ENCODE peak calls at places on chromosomes 1 and 21, in seven cellular contexts. H is right lobe of liver, E is tibial nerve, J is lower leg skin, S is breast epithelium, Z is body of pancreas, C is IMR-90. L is an unnamed sample.

GRCh38 chr21:32335601-32336575 is 37.2 kb downstream of the MRAP start:
- DNase-seq in C (peak), E (no peak), H (no peak), J (peak), S (no peak), Z (peak), L (no peak)

GRCh38 chr21:28770867-28771661 is 221.6 kb downstream of the LTN1 start:
- DNase-seq in Z (no peak), C (peak), J (no peak), E (no peak), H (no peak), S (no peak), L (no peak)

GRCh38 chr1:101200513-101200912 is 36.3 kb upstream of the S1PR1 start:
- DNase-seq in H (no peak), S (no peak), Z (no peak), J (no peak), C (peak), E (no peak), L (no peak)

GRCh38 chr1:43822040-43822439 is 111.6 kb upstream of the ARTN start:
- DNase-seq in S (no peak), H (no peak), E (peak), J (no peak), C (peak), Z (no peak), L (no peak)

GRCh38 chr1:65151641-65152040 is 3.6 kb downstream of the AK4 start:
- DNase-seq in C (no peak), H (no peak), J (no peak), S (no peak), Z (no peak), E (no peak), L (no peak)

GRCh38 chr1:229035054-229035747 is 235.7 kb upstream of the RAB4A start:
- DNase-seq in H (no peak), Z (no peak), S (no peak), J (no peak), C (no peak), E (no peak), L (no peak)

GRCh38 chr1:163162281-163162937 is 40.3 kb downstream of the RGS5 start:
- DNase-seq in C (peak), E (no peak), J (no peak), S (no peak), Z (no peak), H (no peak), L (no peak)

GRCh38 chr21:39612233-39613028 is at the start of gene B3GALT5:
- DNase-seq in S (no peak), H (no peak), C (no peak), Z (peak), E (no peak), J (no peak), L (no peak)

GRCh38 chr1:84208935-84209334 is 64.9 kb downstream of the PRKACB start:
- DNase-seq in S (no peak), Z (no peak), H (no peak), C (no peak), E (no peak), J (no peak), L (no peak)

GRCh38 chr1:7528386-7529031 is 242.6 kb upstream of the VAMP3 start:
- DNase-seq in J (no peak), E (no peak), S (no peak), H (no peak), C (peak), Z (no peak), L (no peak)

GRCh38 chr1:199335496-199335895 is 692.0 kb upstream of the NR5A2 start:
- DNase-seq in J (no peak), S (no peak), C (peak), Z (no peak), H (no peak), E (no peak), L (no peak)

GRCh38 chr1:46539968-46540367 is 11.5 kb downstream of the KNCN start:
- DNase-seq in S (no peak), J (no peak), E (no peak), C (peak), Z (no peak), H (no peak), L (no peak)

GRCh38 chr21:32499249-32500055 is 85.9 kb downstream of the TCP10L start:
- DNase-seq in C (peak), Z (no peak), H (no peak), J (peak), E (no peak), S (no peak), L (no peak)

GRCh38 chr1:223731076-223731770 is 18.9 kb downstream of the CAPN2 start:
- DNase-seq in E (peak), J (no peak), Z (peak), C (peak), H (no peak), S (peak), L (no peak)

GRCh38 chr21:45211661-45212060 is 76.0 kb downstream of the POFUT2 start:
- DNase-seq in E (no peak), S (no peak), Z (no peak), C (no peak), H (no peak), J (no peak), L (no peak)

GRCh38 chr1:6832789-6833188 is 47.5 kb downstream of the CAMTA1 start:
- DNase-seq in H (no peak), Z (no peak), S (no peak), E (no peak), C (no peak), J (no peak), L (no peak)

GRCh38 chr1:117009132-117009531 is 7.6 kb downstream of the CD101 start:
- DNase-seq in C (no peak), S (no peak), H (no peak), E (no peak), J (no peak), Z (no peak), L (no peak)

GRCh38 chr1:99662581-99663208 is 16.8 kb downstream of the PALMD start:
- DNase-seq in S (peak), E (peak), Z (peak), J (peak), C (peak), H (no peak), L (no peak)

GRCh38 chr1:229664133-229664689 is 38.2 kb downstream of the URB2 start:
- DNase-seq in E (no peak), S (no peak), H (no peak), Z (no peak), C (peak), J (no peak), L (no peak)

GRCh38 chr1:216598448-216598847 is 124.8 kb downstream of the ESRRG start:
- DNase-seq in H (no peak), Z (no peak), C (no peak), E (no peak), S (no peak), J (no peak), L (no peak)

GRCh38 chr1:41811978-41812852 is 106.5 kb downstream of the HIVEP3 start:
- DNase-seq in E (peak), C (peak), S (peak), J (no peak), Z (peak), H (no peak), L (peak)

GRCh38 chr1:231016234-231016633 is 23.8 kb downstream of the FAM89A start:
- DNase-seq in H (no peak), E (no peak), Z (no peak), J (no peak), C (no peak), S (no peak), L (no peak)

GRCh38 chr1:118257946-118258345 is 72.9 kb upstream of the SPAG17 start:
- DNase-seq in C (no peak), E (no peak), Z (no peak), J (no peak), H (no peak), S (no peak), L (no peak)

GRCh38 chr1:4117196-4117595 is 217.1 kb upstream of the C1orf174 start:
- DNase-seq in E (no peak), Z (no peak), H (no peak), S (peak), C (no peak), J (peak), L (no peak)

GRCh38 chr21:35239811-35240219 is 190.7 kb upstream of the RUNX1 start:
- DNase-seq in J (no peak), Z (no peak), H (no peak), C (no peak), E (no peak), S (no peak), L (no peak)

GRCh38 chr1:39720094-39720999 is 18.3 kb upstream of the PPIE start:
- DNase-seq in J (peak), C (peak), S (no peak), H (no peak), Z (peak), E (no peak), L (no peak)

GRCh38 chr1:58608945-58609344 is 31.9 kb upstream of the TACSTD2 start:
- DNase-seq in H (no peak), Z (no peak), E (no peak), J (no peak), C (no peak), S (no peak), L (no peak)

GRCh38 chr21:31952828-31953227 is 80.0 kb downstream of the HUNK start:
- DNase-seq in C (no peak), Z (no peak), J (no peak), S (no peak), E (no peak), H (no peak), L (no peak)

GRCh38 chr1:36199934-36200741 is 24.1 kb upstream of the THRAP3 start:
- DNase-seq in J (no peak), H (no peak), Z (peak), S (peak), E (no peak), C (peak), L (no peak)

GRCh38 chr1:168613689-168614655 is 37.6 kb downstream of the XCL1 start:
- DNase-seq in E (no peak), S (no peak), H (no peak), J (no peak), C (no peak), Z (no peak), L (no peak)

GRCh38 chr1:6822530-6823359 is 37.5 kb downstream of the CAMTA1 start:
- DNase-seq in H (no peak), C (no peak), E (no peak), Z (peak), J (no peak), S (no peak), L (no peak)

GRCh38 chr1:39230261-39231190 is 26.0 kb downstream of the MACF1 start:
- DNase-seq in Z (no peak), C (no peak), J (no peak), H (no peak), E (peak), S (no peak), L (peak)

DNA sequence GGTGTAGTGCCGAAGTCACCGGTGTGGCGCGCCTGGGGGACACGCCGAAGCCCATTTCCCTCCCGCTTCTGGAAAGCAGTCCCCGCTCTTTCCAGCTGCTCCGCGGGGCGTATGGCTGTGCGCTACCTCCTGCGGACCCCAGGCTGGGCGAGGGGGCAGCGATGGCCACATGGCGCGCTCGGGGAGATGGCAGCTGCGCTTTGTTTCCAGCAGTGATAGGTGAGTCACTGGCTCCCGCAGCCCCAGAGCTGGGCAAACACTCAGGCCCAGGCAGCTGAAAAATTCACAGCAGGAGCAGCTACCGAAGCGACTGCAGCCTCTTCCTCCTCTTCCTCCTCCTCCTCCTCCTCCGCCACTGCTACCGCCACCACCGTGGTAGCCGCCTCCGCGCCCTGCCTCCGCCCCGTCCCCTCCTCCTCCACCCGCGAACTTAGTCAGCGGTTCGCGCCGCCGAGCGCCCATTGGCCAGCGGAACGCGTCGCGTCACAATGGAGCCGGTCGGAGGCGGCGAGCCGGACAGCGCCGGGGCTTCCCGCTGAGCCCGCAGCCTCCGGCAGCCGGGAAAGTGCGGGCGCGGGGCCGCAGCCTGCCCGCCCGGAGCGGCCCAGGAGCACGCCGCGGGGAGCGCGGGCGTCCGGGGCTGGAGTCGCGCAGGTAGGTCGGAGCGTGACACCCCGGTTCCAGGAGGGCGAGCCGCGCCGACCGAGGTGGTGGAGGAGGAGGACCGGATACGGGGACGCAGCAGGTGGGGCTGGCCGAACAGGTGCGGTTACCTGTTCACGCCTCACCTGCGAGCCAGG is at the start of gene LRRC8B:
- DNase-seq in S (peak), C (peak), Z (peak), H (peak), J (peak), E (peak), L (peak)
- TF ChIP-seq POLR2A in S (peak), C (no peak), Z (peak), H (peak), J (no peak), E (peak), L (peak)

GRCh38 chr1:227316941-227317540 is 1.3 kb downstream of the CDC42BPA start:
- DNase-seq in H (no peak), E (no peak), S (no peak), C (peak), J (no peak), Z (no peak), L (no peak)

GRCh38 chr1:227318852-227319607 is 738 bp upstream of the CDC42BPA start:
- DNase-seq in S (peak), J (peak), Z (peak), H (no peak), C (peak), E (peak), L (no peak)

GRCh38 chr1:227318003-227318851 is at the start of gene CDC42BPA:
- DNase-seq in J (peak), H (peak), E (peak), C (peak), S (peak), Z (peak), L (peak)

GRCh38 chr1:227316456-227316855 is 1.8 kb downstream of the CDC42BPA start:
- DNase-seq in S (no peak), Z (no peak), J (no peak), H (no peak), C (no peak), E (no peak), L (no peak)

GRCh38 chr1:227317541-227318002 is 720 bp downstream of the CDC42BPA start:
- DNase-seq in E (peak), J (peak), S (no peak), Z (peak), H (peak), C (peak), L (no peak)
- TF ChIP-seq POLR2A in E (no peak), J (no peak), S (no peak), Z (no peak), H (peak), C (no peak), L (no peak)

GRCh38 chr1:202011994-202012393 is 1.6 kb downstream of the ELF3 start:
- DNase-seq in S (no peak), H (no peak), C (no peak), E (no peak), Z (peak), J (no peak), L (no peak)
- TF ChIP-seq POLR2A in S (peak), H (no peak), C (no peak), E (no peak), Z (no peak), J (no peak), L (no peak)

GRCh38 chr1:61741682-61742619 is at the start of gene PATJ:
- DNase-seq in H (peak), E (peak), J (peak), S (peak), Z (peak), C (peak), L (peak)
- TF ChIP-seq POLR2A in H (peak), E (no peak), J (no peak), S (no peak), Z (peak), C (no peak), L (peak)

GRCh38 chr1:12598914-12599463 is 19.0 kb downstream of the DHRS3 start:
- DNase-seq in C (no peak), J (no peak), H (no peak), S (no peak), Z (no peak), E (no peak), L (no peak)

GRCh38 chr1:12595839-12596821 is 21.9 kb downstream of the DHRS3 start:
- DNase-seq in C (peak), Z (peak), H (peak), E (peak), S (peak), J (peak), L (no peak)

GRCh38 chr1:12600335-12600734 is 17.7 kb downstream of the DHRS3 start:
- DNase-seq in C (no peak), J (peak), E (peak), Z (peak), S (no peak), H (peak), L (no peak)

GRCh38 chr1:12599657-12600056 is 18.4 kb downstream of the DHRS3 start:
- DNase-seq in C (no peak), H (no peak), J (no peak), S (no peak), E (no peak), Z (no peak), L (no peak)

DNA sequence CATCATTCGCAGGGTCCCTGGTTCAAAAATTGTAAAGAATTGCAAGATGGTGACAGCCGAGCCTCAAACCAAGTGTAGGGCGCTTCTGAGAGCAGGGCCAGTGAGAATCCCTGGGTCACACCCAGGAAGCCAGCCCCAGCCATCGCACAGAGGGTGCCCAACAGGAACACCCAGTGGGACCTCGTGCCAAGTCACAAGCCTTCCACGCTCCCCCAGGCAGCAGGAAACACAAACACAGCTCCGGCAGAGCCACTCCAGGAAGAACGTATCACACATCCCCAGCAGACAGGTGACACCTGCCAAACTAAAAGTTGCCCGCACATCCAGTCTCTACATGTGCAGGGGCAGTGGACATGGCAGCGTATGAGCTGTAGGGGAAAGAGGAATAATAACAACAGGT is 20.2 kb downstream of the DHRS3 start:
- DNase-seq in S (peak), H (peak), E (peak), J (peak), Z (peak), C (no peak), L (no peak)
- TF ChIP-seq POLR2A in S (no peak), H (peak), E (peak), J (no peak), Z (no peak), C (no peak), L (no peak)

GRCh38 chr21:14584357-14585095 is 38.4 kb upstream of the SAMSN1 start:
- DNase-seq in H (no peak), S (no peak), J (no peak), C (no peak), Z (no peak), E (no peak), L (no peak)

GRCh38 chr21:14585122-14585521 is 39.0 kb upstream of the SAMSN1 start:
- DNase-seq in Z (no peak), H (no peak), E (no peak), C (no peak), J (no peak), S (no peak), L (no peak)

GRCh38 chr21:14582934-14583628 is 37.0 kb upstream of the SAMSN1 start:
- DNase-seq in E (no peak), S (no peak), C (no peak), H (no peak), Z (no peak), J (no peak), L (no peak)

GRCh38 chr21:14583629-14584251 is 37.6 kb upstream of the SAMSN1 start:
- DNase-seq in E (no peak), C (no peak), Z (no peak), S (no peak), J (no peak), H (no peak), L (no peak)

DNA sequence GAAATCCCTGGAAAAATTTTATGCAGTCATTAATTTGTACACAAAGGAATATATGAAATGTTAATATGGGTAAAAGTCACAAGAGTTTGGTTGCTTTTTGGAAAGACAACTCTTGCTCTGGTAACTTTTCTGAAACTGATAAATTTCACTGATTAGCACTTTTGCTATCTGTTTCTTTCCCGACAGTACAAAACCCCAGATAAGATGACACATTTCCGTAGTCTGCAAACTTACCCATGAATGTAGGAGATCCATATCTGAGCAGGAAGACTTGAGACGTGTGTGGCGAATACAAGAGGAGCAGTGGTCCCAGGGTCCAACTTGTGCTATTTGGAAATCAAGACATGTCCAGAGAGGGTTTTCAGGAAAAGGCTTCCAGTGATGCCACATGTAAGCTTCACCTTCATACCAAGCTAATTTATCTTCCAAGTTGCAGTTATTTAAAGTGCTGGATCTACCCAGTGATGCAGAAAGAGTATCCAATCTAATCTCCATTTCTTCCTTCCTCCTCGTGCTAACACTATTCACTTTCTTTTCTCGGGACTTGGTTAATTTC is 35.9 kb upstream of the SAMSN1 start:
- DNase-seq in E (no peak), S (no peak), C (no peak), H (no peak), Z (no peak), J (no peak), L (no peak)
- TF ChIP-seq POLR2A in E (no peak), S (no peak), C (no peak), H (no peak), Z (no peak), J (no peak), L (no peak)

DNA sequence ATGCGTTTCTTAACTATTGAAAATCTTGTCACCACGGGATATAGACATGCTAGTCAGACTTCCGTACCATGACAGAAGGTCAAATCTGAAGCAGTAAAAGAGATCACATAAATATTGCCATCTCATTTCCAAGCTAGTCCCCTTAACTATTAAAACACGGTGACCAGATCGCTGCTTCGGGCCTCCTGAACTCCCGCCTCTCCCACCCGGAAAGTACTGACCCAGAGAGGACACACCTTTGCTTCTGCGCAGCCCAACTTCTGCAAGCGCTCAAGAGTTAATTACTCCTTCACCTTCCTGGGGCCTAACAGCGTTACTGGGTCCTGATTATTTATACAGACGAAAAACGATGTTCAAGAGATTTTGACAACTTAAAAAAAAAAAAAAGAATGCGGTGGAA is 747 bp downstream of the SORT1 start:
- DNase-seq in S (no peak), E (no peak), Z (peak), J (no peak), H (no peak), C (no peak), L (no peak)
- TF ChIP-seq POLR2A in S (no peak), E (no peak), Z (no peak), J (no peak), H (no peak), C (no peak), L (no peak)

GRCh38 chr1:237891266-237891665 is 544 bp upstream of the ZP4 start:
- DNase-seq in C (no peak), H (no peak), Z (no peak), J (no peak), S (no peak), E (no peak), L (no peak)

GRCh38 chr1:237891979-237892378 is 1.3 kb upstream of the ZP4 start:
- DNase-seq in E (no peak), Z (no peak), S (no peak), C (no peak), J (no peak), H (no peak), L (no peak)

GRCh38 chr1:237888143-237888542 is 2.6 kb downstream of the ZP4 start:
- DNase-seq in C (no peak), J (no peak), E (no peak), S (no peak), Z (no peak), H (no peak), L (no peak)

GRCh38 chr1:237890416-237890815 is 306 bp downstream of the ZP4 start:
- DNase-seq in H (no peak), C (no peak), E (no peak), J (no peak), S (no peak), Z (no peak), L (no peak)

GRCh38 chr1:237890822-237891221 is at the start of gene ZP4:
- DNase-seq in H (no peak), S (no peak), C (no peak), E (no peak), J (no peak), Z (no peak), L (no peak)
- TF ChIP-seq POLR2A in H (no peak), S (no peak), C (no peak), E (no peak), J (no peak), Z (no peak), L (no peak)